ENCODE peak calls at places on chromosomes 2 and 18, in four cellular contexts. Z, V, T and Y are unnamed samples.

GRCh38 chr2:198762456-198762855 is 695.3 kb downstream of the SATB2 start:
- DNase-seq in Z (no peak), V (no peak), T (no peak), Y (no peak)

GRCh38 chr2:96097951-96098823 is 18.2 kb downstream of the ADRA2B start:
- DNase-seq in Z (no peak), T (no peak), V (peak), Y (no peak)

GRCh38 chr2:74834806-74835755 is 1.2 kb downstream of the HK2 start:
- DNase-seq in T (peak), V (peak), Z (peak), Y (peak)

GRCh38 chr18:62523631-62524442 is 1.0 kb downstream of the ZCCHC2 start:
- DNase-seq in Z (peak), V (peak), T (no peak), Y (peak)

GRCh38 chr2:151849413-151850010 is 21.3 kb upstream of the ARL5A start:
- DNase-seq in T (peak), V (no peak), Z (no peak), Y (no peak)

GRCh38 chr2:218367415-218368149 is 10.9 kb downstream of the CATIP start:
- DNase-seq in Z (peak), T (no peak), V (peak), Y (no peak)

GRCh38 chr2:179454443-179455218 is 190.0 kb upstream of the SESTD1 start:
- DNase-seq in V (no peak), Z (no peak), T (peak), Y (no peak)

GRCh38 chr18:457120-457519 is 43.4 kb downstream of the COLEC12 start:
- DNase-seq in T (no peak), V (no peak), Z (no peak), Y (peak)

GRCh38 chr2:46996300-46996843 is 80.8 kb upstream of the MCFD2 start:
- DNase-seq in Z (no peak), V (no peak), T (no peak), Y (no peak)

GRCh38 chr2:85131116-85131515 is 2.1 kb upstream of the TCF7L1 start:
- DNase-seq in Z (no peak), T (peak), V (peak), Y (no peak)

GRCh38 chr18:27713037-27713726 is 463.7 kb downstream of the CDH2 start:
- DNase-seq in Z (no peak), T (no peak), V (no peak), Y (no peak)

GRCh38 chr2:85089464-85090072 is 43.6 kb upstream of the TCF7L1 start:
- DNase-seq in T (no peak), Z (no peak), V (peak), Y (no peak)

GRCh38 chr2:120305296-120305695 is 40.6 kb upstream of the INHBB start:
- DNase-seq in T (peak), V (no peak), Z (peak), Y (peak)

GRCh38 chr2:143545643-143546275 is 416.5 kb downstream of the ARHGAP15 start:
- DNase-seq in T (no peak), V (no peak), Z (no peak), Y (no peak)

GRCh38 chr18:55982992-55983391 is 395.0 kb upstream of the TCF4 start:
- DNase-seq in T (no peak), V (no peak), Z (peak), Y (no peak)

GRCh38 chr2:46915811-46916630 is 415 bp upstream of the MCFD2 start:
- DNase-seq in Z (peak), T (peak), V (peak), Y (peak)

GRCh38 chr2:190088917-190089316 is 26.4 kb upstream of the MSTN start:
- DNase-seq in Z (peak), T (peak), V (peak), Y (peak)

GRCh38 chr2:24026233-24026632 is 16.3 kb downstream of the MFSD2B start:
- DNase-seq in T (no peak), V (no peak), Z (no peak), Y (no peak)

GRCh38 chr2:145380436-145381017 is 860.6 kb upstream of the ZEB2 start:
- DNase-seq in T (no peak), Z (no peak), V (no peak), Y (no peak)

GRCh38 chr2:221370076-221370941 is 201.8 kb downstream of the EPHA4 start:
- DNase-seq in Z (no peak), T (no peak), V (no peak), Y (no peak)
- TF ChIP-seq ELF4 in Z (no peak), T (no peak), V (no peak), Y (no peak)

DNA sequence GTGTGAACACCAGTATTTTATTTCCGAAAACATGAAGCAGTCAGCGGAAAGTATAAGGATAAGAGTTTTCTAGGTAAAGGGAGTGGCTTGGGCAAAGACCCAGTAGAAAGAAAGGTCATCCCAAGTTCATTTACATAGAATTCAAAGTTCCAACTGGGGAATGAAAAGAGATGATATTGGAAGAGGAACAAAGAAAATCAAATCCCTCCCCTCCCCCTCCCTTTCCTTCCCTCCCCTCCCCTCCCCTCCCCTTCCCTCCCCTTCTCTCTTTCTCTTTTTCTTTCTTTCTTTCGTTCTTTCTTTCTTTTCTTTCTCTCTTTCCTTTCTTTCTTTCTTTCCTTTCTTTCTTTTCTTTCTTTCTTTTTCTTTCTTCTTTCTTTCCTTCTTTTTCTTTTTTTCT is 675.7 kb upstream of the NRXN1 start:
- DNase-seq in Z (no peak), V (no peak), T (no peak), Y (no peak)
- TF ChIP-seq ELF4 in Z (no peak), V (no peak), T (no peak), Y (no peak)

GRCh38 chr2:178404380-178404767 is 46.6 kb downstream of the PRKRA start:
- DNase-seq in T (no peak), Z (no peak), V (no peak), Y (no peak)
- TF ChIP-seq ELF4 in T (no peak), Z (no peak), V (no peak), Y (no peak)

GRCh38 chr2:196437626-196438025 is 201.9 kb upstream of the CCDC150 start:
- DNase-seq in Z (no peak), T (no peak), V (no peak), Y (no peak)

GRCh38 chr2:196434217-196434616 is 205.3 kb upstream of the CCDC150 start:
- DNase-seq in V (no peak), Z (no peak), T (no peak), Y (no peak)

GRCh38 chr2:196433116-196433515 is 206.4 kb upstream of the CCDC150 start:
- DNase-seq in T (no peak), Z (no peak), V (no peak), Y (no peak)

GRCh38 chr2:196431957-196432356 is 207.6 kb upstream of the CCDC150 start:
- DNase-seq in T (peak), V (peak), Z (no peak), Y (peak)

GRCh38 chr2:196435189-196435588 is 204.3 kb upstream of the CCDC150 start:
- DNase-seq in T (no peak), V (no peak), Z (no peak), Y (no peak)
- TF ChIP-seq ELF4 in T (no peak), V (no peak), Z (no peak), Y (no peak)

DNA sequence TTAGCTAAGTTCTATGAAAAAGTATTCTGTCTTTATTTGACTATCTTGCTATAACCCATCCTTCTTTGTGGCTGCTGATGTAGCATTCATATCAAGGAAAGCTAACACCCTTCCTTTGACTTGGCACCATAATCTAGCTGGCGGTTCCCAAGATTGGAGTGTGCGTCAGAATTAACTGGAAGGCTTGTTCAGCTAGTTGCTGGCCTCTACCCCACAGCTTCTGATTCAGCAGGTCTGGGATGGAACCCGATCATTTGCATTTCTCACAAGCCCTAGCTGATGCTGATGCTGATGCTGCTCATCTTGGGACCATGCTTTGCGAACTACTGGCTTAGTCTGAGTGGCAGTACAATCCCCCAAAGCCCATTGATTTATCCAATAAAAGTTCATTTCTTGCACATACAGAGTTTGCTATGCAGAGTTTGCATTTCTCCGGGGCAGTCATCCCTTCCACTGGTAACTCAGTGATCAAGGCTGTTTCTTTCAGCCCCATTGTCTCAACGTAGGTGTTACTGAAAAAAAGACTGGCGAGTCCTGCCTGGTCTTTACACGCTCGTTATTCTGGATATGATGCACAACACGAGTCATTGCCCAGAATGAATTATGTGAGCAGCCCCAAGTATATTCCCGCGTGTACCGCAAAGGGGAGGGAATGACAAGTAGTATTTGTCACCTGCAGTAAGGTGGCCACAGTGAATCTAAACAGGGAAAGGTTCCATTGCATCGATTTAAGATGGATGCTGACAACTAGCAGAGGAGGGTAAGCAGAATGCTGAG is 96.5 kb downstream of the ZNF532 start:
- DNase-seq in T (no peak), Z (no peak), V (no peak), Y (no peak)
- TF ChIP-seq ELF4 in T (no peak), Z (no peak), V (no peak), Y (no peak)